ENCODE peak calls at places on chromosomes 6 and 20, in eight cellular contexts. W, M, V, G, Y, C, R and P are unnamed samples.

GRCh38 chr6:100906325-100906724 is 25.2 kb upstream of the ASCC3 start:
- DNase-seq in M (no peak), Y (no peak), V (no peak), W (no peak), C (no peak), R (no peak), G (no peak), P (no peak)

GRCh38 chr20:21102691-21103311 is 3.4 kb downstream of the LINC00237 start:
- DNase-seq in Y (no peak), G (no peak), R (peak; percentile 78), C (no peak), W (peak; percentile 5), M (peak; percentile 45), V (no peak), P (peak; percentile 72)

GRCh38 chr6:89602713-89603112 is 35.8 kb downstream of the LYRM2 start:
- DNase-seq in R (no peak), G (no peak), M (no peak), C (no peak), W (no peak), V (no peak), Y (no peak), P (no peak)

GRCh38 chr6:7137335-7138106 is 29.8 kb downstream of the RREB1 start:
- DNase-seq in M (peak; percentile 68), Y (no peak), G (no peak), W (peak; percentile 17), V (no peak), R (no peak), C (peak; percentile 69), P (no peak)

GRCh38 chr6:35694462-35694861 is 5.7 kb upstream of the FKBP5 start:
- DNase-seq in G (no peak), V (no peak), W (no peak), M (peak; percentile 28), C (peak; percentile 82), Y (no peak), R (no peak), P (no peak)

GRCh38 chr6:74166849-74167248 is 470.8 kb downstream of the CD109 start:
- DNase-seq in W (no peak), G (no peak), Y (no peak), M (no peak), V (no peak), C (peak; percentile 9), R (no peak), P (no peak)

GRCh38 chr6:14273196-14273595 is 155.6 kb downstream of the CD83 start:
- DNase-seq in W (no peak), M (no peak), G (no peak), C (no peak), R (no peak), V (no peak), Y (peak; percentile 88), P (peak; percentile 69)

GRCh38 chr6:63403725-63404124 is 83.9 kb upstream of the LGSN start:
- DNase-seq in R (no peak), V (no peak), C (no peak), M (no peak), G (no peak), Y (no peak), W (no peak), P (no peak)

GRCh38 chr20:427849-428657 is 20.0 kb downstream of the RBCK1 start:
- DNase-seq in M (no peak), G (no peak), W (no peak), C (no peak), V (no peak), Y (no peak), R (no peak), P (no peak)

GRCh38 chr6:155327326-155328073 is 13.2 kb upstream of the TFB1M start:
- DNase-seq in Y (peak; percentile 56), V (no peak), C (peak; percentile 86), G (no peak), W (peak; percentile 70), R (peak; percentile 89), M (no peak), P (peak; percentile 30)

GRCh38 chr6:170082067-170082466 is 208.8 kb downstream of the DLL1 start:
- DNase-seq in C (no peak), M (no peak), G (peak; percentile 43), Y (no peak), W (no peak), V (no peak), R (no peak), P (no peak)

GRCh38 chr6:151300267-151300930 is 60.6 kb downstream of the AKAP12 start:
- DNase-seq in G (no peak), C (no peak), M (no peak), R (no peak), Y (no peak), V (no peak), W (no peak), P (no peak)

GRCh38 chr20:24100370-24101011 is 111.9 kb upstream of the GGTLC1 start:
- DNase-seq in W (peak; percentile 79), M (peak; percentile 20), V (no peak), Y (peak; percentile 76), G (no peak), C (peak; percentile 79), R (peak; percentile 28), P (peak; percentile 46)

GRCh38 chr20:297925-298754 is 770 bp downstream of the ZCCHC3 start:
- DNase-seq in W (peak; percentile 76), C (peak; percentile 78), V (no peak), G (no peak), M (peak; percentile 73), R (peak; percentile 84), Y (peak; percentile 49), P (peak; percentile 26)

GRCh38 chr6:137000825-137001224 is 43.9 kb downstream of the IL20RA start:
- DNase-seq in R (no peak), Y (no peak), C (no peak), W (no peak), V (no peak), G (no peak), M (no peak), P (no peak)

GRCh38 chr20:35409542-35409941 is 2.2 kb downstream of the UQCC1 start:
- DNase-seq in R (no peak), W (no peak), C (no peak), V (no peak), Y (no peak), G (no peak), M (no peak), P (no peak)